ENCODE peak calls at places on chromosomes 13 and 19, in ten cellular contexts. H, Q, F, Y, K, B, U, G, C and M are unnamed samples.

GRCh38 chr13:72864142-72865035 is 82.5 kb downstream of the PIBF1 start:
- DNase-seq in C (no peak), Y (no peak), K (no peak), G (no peak), U (no peak), F (peak; percentile 8), H (no peak), B (no peak), Q (no peak), M (no peak)

GRCh38 chr13:40428354-40428753 is 238.1 kb downstream of the FOXO1 start:
- DNase-seq in Y (no peak), G (no peak), B (no peak), K (no peak), Q (no peak), C (no peak), U (no peak), F (no peak), H (no peak), M (no peak)

GRCh38 chr19:1768248-1768647 is 14.9 kb downstream of the ONECUT3 start:
- DNase-seq in B (no peak), C (no peak), G (no peak), Y (no peak), F (no peak), Q (no peak), U (no peak), H (no peak), K (no peak), M (no peak)

GRCh38 chr13:61728468-61728867 is 312.8 kb upstream of the PCDH20 start:
- DNase-seq in G (peak; percentile 42), H (no peak), B (no peak), F (no peak), C (no peak), Y (peak; percentile 12), K (no peak), U (no peak), Q (no peak), M (peak; percentile 86)

GRCh38 chr13:112714366-112714765 is 24.5 kb downstream of the ATP11A start:
- DNase-seq in C (no peak), Y (no peak), F (no peak), H (no peak), B (no peak), U (no peak), Q (no peak), G (no peak), K (peak; percentile 30), M (no peak)

GRCh38 chr19:19461671-19462622 is 53.4 kb downstream of the TSSK6 start:
- DNase-seq in H (no peak), Y (peak; percentile 28), G (no peak), B (peak; percentile 45), C (peak; percentile 78), K (peak; percentile 83), Q (peak; percentile 42), U (no peak), F (no peak), M (peak; percentile 86)

GRCh38 chr19:55156202-55157063 is 1.1 kb downstream of the TNNI3 start:
- DNase-seq in Y (no peak), Q (peak; percentile 54), G (peak; percentile 17), U (peak; percentile 89), K (no peak), B (no peak), H (no peak), F (no peak), C (no peak), M (peak; percentile 81)

GRCh38 chr19:50749490-50749889 is 20.8 kb upstream of the GPR32 start:
- DNase-seq in B (no peak), Y (no peak), F (no peak), K (no peak), H (no peak), C (no peak), Q (no peak), U (no peak), G (no peak), M (no peak)

GRCh38 chr19:21134934-21135366 is 6.9 kb upstream of the ZNF431 start:
- DNase-seq in H (no peak), C (no peak), U (no peak), F (no peak), K (no peak), Y (no peak), G (no peak), Q (no peak), B (no peak), M (no peak)

GRCh38 chr19:38676878-38677646 is 29.6 kb downstream of the ACTN4 start:
- DNase-seq in G (no peak), C (no peak), F (no peak), B (no peak), U (no peak), K (no peak), H (no peak), Q (no peak), Y (no peak), M (no peak)

GRCh38 chr19:17255150-17255621 is 9.4 kb downstream of the USHBP1 start:
- DNase-seq in G (peak; percentile 63), H (no peak), B (no peak), C (no peak), U (no peak), F (no peak), K (no peak), Y (no peak), Q (no peak), M (no peak)

GRCh38 chr19:1324792-1325567 is 39.3 kb downstream of the EFNA2 start:
- DNase-seq in G (peak; percentile 70), H (no peak), K (peak; percentile 81), B (peak; percentile 72), F (peak; percentile 26), Y (peak; percentile 35), Q (peak; percentile 64), C (peak; percentile 48), U (peak; percentile 78), M (peak; percentile 49)

GRCh38 chr19:29006057-29006735 is 206.8 kb downstream of the UQCRFS1 start:
- DNase-seq in H (no peak), U (no peak), G (no peak), C (no peak), K (no peak), Y (no peak), Q (no peak), B (no peak), F (no peak), M (no peak)

GRCh38 chr19:48999481-49000325 is 6.0 kb downstream of the RUVBL2 start:
- DNase-seq in U (peak; percentile 85), G (peak; percentile 57), K (no peak), B (peak; percentile 57), C (no peak), F (peak; percentile 69), Q (peak; percentile 68), Y (no peak), H (peak; percentile 35), M (no peak)